ENCODE peak calls at places on chromosomes 12 and 14, in five cellular contexts. P is AG10803; X is activated naive CD4-positive, alpha-beta T cell; C is activated T-helper 1 cell treated with anti-CD3 and anti-CD28 coated beads, Interleukin-12 subunit alpha, Interleukin-12 subunit beta, Interleukin-2, Interleukin-4 antibody, amounts not matched to agents 30 ng/mL and 10 ng/mL and 1 ng/mL, durations not matched to agents 14 hours and 24 hours and 36 hours; Y is A549. O is an unnamed sample.

GRCh38 chr12:103769240-103769945 is 71.6 kb downstream of the NT5DC3 start:
- DNase-seq in C (no peak), P (no peak), X (no peak), Y (no peak), O (no peak)

GRCh38 chr14:102348376-102348775 is 14.3 kb downstream of the CINP start:
- DNase-seq in Y (no peak), X (no peak), P (no peak), C (no peak), O (no peak)

GRCh38 chr12:113152835-113153814 is 3.6 kb downstream of the CFAP73 start:
- DNase-seq in Y (peak), C (peak), P (peak), X (no peak), O (peak)

GRCh38 chr14:94561656-94562010 is 391 bp downstream of the SERPINA4 start:
- DNase-seq in Y (no peak), P (no peak), X (no peak), C (no peak), O (no peak)

GRCh38 chr14:67240168-67240932 is 885 bp upstream of the PALS1 start:
- DNase-seq in C (peak), P (peak), Y (peak), X (no peak), O (peak)

GRCh38 chr12:14167005-14167628 is 185.7 kb upstream of the GRIN2B start:
- DNase-seq in C (peak), X (no peak), Y (peak), P (peak), O (peak)

GRCh38 chr14:103022669-103023044 is 34.7 kb downstream of the CDC42BPB start:
- DNase-seq in P (no peak), X (no peak), C (no peak), Y (no peak), O (no peak)

GRCh38 chr12:110200124-110200417 is 75.9 kb downstream of the IFT81 start:
- DNase-seq in P (no peak), Y (no peak), X (no peak), C (no peak), O (no peak)

GRCh38 chr12:16939871-16940306 is 333.9 kb upstream of the LMO3 start:
- DNase-seq in P (peak), X (no peak), Y (peak), C (no peak), O (peak)

O was measured in GM10248.